ENCODE peak calls at places on chromosomes 16 and 17, in four cellular contexts. L is K562, M is GM12878, F is HL-60. Z is an unnamed sample.

GRCh38 chr17:8503368-8503767 is 67.7 kb downstream of the NDEL1 start:
- DNase-seq in L (no peak), M (no peak), F (no peak), Z (no peak)

GRCh38 chr16:69890114-69890890 is 60.8 kb upstream of the CLEC18A start:
- DNase-seq in L (no peak), M (no peak), F (no peak), Z (no peak)

GRCh38 chr16:6562985-6563384 is 769.7 kb upstream of the RBFOX1 start:
- DNase-seq in L (no peak), M (no peak), F (no peak), Z (no peak)

GRCh38 chr16:1788708-1789100 is 4.8 kb downstream of the IGFALS start:
- DNase-seq in L (no peak), M (no peak), F (no peak), Z (no peak)

GRCh38 chr17:31571124-31571892 is 179.8 kb downstream of the RAB11FIP4 start:
- DNase-seq in L (no peak), M (no peak), F (no peak), Z (no peak)

GRCh38 chr17:63364387-63364786 is 81.7 kb downstream of the CYB561 start:
- DNase-seq in L (no peak), M (no peak), F (no peak), Z (no peak)

GRCh38 chr16:70276392-70276791 is 12.9 kb downstream of the AARS1 start:
- DNase-seq in L (no peak), M (no peak), F (no peak), Z (no peak)

GRCh38 chr16:24906901-24907300 is 61.1 kb downstream of the SLC5A11 start:
- DNase-seq in L (no peak), M (no peak), F (no peak), Z (no peak)

GRCh38 chr17:78661092-78661770 is 84.0 kb upstream of the DNAH17 start:
- DNase-seq in L (no peak), M (no peak), F (no peak), Z (no peak)

GRCh38 chr16:17070882-17071592 is 399.7 kb downstream of the XYLT1 start:
- DNase-seq in L (no peak), M (peak; percentile 98), F (peak; percentile 64), Z (peak; percentile 51)

GRCh38 chr17:43314582-43314981 is 80.8 kb upstream of the RNU2-1 start:
- DNase-seq in L (no peak), M (no peak), F (no peak), Z (no peak)

GRCh38 chr17:10526517-10526916 is 8.2 kb upstream of the MYH1 start:
- DNase-seq in L (no peak), M (no peak), F (no peak), Z (no peak)

GRCh38 chr17:21214777-21215541 is 998 bp upstream of the TMEM11 start:
- DNase-seq in L (no peak), M (no peak), F (peak; percentile 28), Z (no peak)

GRCh38 chr16:29012913-29013641 is 28.2 kb downstream of the LAT start:
- DNase-seq in L (no peak), M (no peak), F (peak; percentile 33), Z (no peak)

GRCh38 chr17:8753976-8754440 is 4.3 kb downstream of the SPDYE4 start:
- DNase-seq in L (no peak), M (no peak), F (no peak), Z (peak; percentile 38)

GRCh38 chr16:89922477-89922883 is 662 bp upstream of the TUBB3 start:
- DNase-seq in L (peak; percentile 53), M (no peak), F (no peak), Z (no peak)

GRCh38 chr16:10083301-10083700 is 98.9 kb downstream of the GRIN2A start:
- DNase-seq in L (no peak), M (no peak), F (no peak), Z (no peak)

GRCh38 chr16:8200839-8201238 is 389.5 kb downstream of the TMEM114 start:
- DNase-seq in L (no peak), M (no peak), F (no peak), Z (no peak)

GRCh38 chr17:32783602-32784001 is 93.3 kb downstream of the MYO1D start:
- DNase-seq in L (peak; percentile 49), M (peak; percentile 32), F (no peak), Z (peak; percentile 21)

GRCh38 chr16:84741351-84741791 is 41.6 kb downstream of the USP10 start:
- DNase-seq in L (no peak), M (no peak), F (peak; percentile 32), Z (no peak)

GRCh38 chr16:2469399-2470233 is 1.5 kb upstream of the NTN3 start:
- DNase-seq in L (no peak), M (no peak), F (no peak), Z (no peak)

GRCh38 chr16:15897834-15898254 is 9.4 kb upstream of the CEP20 start:
- DNase-seq in L (no peak), M (peak; percentile 76), F (peak; percentile 6), Z (peak; percentile 43)

GRCh38 chr17:27244481-27245223 is 49.3 kb upstream of the WSB1 start:
- DNase-seq in L (no peak), M (no peak), F (peak; percentile 94), Z (no peak)

GRCh38 chr16:29806096-29806579 is at the start of gene MAZ:
- DNase-seq in L (peak; percentile 78), M (no peak), F (no peak), Z (no peak)

GRCh38 chr17:80346498-80347275 is 68.3 kb upstream of the ENDOV start:
- DNase-seq in L (no peak), M (no peak), F (no peak), Z (no peak)

GRCh38 chr17:80347948-80348351 is 67.0 kb upstream of the ENDOV start:
- DNase-seq in L (no peak), M (no peak), F (no peak), Z (no peak)

GRCh38 chr17:80345841-80346497 is 69.0 kb upstream of the ENDOV start:
- DNase-seq in L (no peak), M (no peak), F (no peak), Z (no peak)

GRCh38 chr17:80348551-80349436 is 66.2 kb upstream of the ENDOV start:
- DNase-seq in L (no peak), M (no peak), F (no peak), Z (no peak)

DNA sequence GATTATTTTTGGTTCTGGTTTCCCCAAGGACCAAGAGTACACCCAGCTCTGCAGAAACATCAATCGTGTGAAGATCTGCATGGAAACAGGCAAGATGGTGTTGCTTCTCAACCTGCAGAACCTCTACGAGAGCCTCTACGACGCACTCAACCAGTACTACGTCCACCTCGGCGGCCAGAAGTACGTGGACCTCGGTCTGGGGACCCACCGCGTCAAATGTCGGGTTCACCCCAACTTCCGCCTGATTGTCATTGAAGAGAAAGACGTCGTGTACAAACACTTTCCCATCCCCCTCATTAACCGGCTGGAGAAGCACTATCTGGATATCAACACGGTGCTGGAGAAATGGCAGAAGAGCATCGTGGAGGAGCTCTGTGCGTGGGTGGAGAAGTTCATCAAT is 67.4 kb upstream of the ENDOV start:
- DNase-seq in L (no peak), M (no peak), F (no peak), Z (no peak)
- TF ChIP-seq SPI1 in L (no peak), M (no peak), F (no peak), Z (no peak)

DNA sequence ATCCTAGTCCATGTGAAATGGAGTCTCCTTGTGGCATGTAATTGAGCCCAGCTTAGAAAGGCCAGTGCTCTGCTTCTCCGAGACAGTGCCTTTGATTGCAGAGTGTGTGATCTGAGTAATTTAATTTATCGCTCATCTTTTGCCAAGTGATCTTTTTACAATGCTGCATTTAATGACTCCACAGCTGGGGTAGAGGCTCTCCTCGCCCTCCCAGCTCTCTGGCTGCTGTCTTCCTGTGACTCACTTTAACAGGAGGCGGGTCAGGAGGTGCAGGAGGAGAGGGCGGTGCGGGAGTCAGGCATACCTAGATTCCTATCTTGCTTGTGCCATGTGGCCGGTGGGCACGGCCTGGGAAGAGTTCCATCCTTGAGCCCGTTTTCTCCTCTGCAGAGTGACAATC is 113.4 kb upstream of the FOXF1 start:
- DNase-seq in L (no peak), M (no peak), F (no peak), Z (no peak)
- TF ChIP-seq POLR2AphosphoS5 in L (no peak), M (no peak), F (no peak), Z (no peak)

GRCh38 chr17:37231882-37232281 is 143.9 kb upstream of the C17orf78 start:
- DNase-seq in L (no peak), M (no peak), F (no peak), Z (no peak)

GRCh38 chr17:37225458-37225857 is 150.3 kb upstream of the C17orf78 start:
- DNase-seq in L (no peak), M (no peak), F (no peak), Z (no peak)

GRCh38 chr17:37234106-37234505 is 141.7 kb upstream of the C17orf78 start:
- DNase-seq in L (no peak), M (no peak), F (no peak), Z (no peak)

GRCh38 chr17:37233001-37233400 is 142.8 kb upstream of the C17orf78 start:
- DNase-seq in L (no peak), M (no peak), F (no peak), Z (no peak)

GRCh38 chr17:37230633-37231032 is 145.2 kb upstream of the C17orf78 start:
- DNase-seq in L (no peak), M (no peak), F (no peak), Z (no peak)
- TF ChIP-seq SPI1 in L (no peak), M (no peak), F (no peak), Z (no peak)

GRCh38 chr17:1186923-1187771 is 7.4 kb upstream of the ABR start:
- DNase-seq in L (peak; percentile 74), M (no peak), F (peak; percentile 69), Z (peak; percentile 82)
- TF ChIP-seq POLR2AphosphoS5 in L (no peak), M (no peak), F (no peak), Z (no peak)